ENCODE peak calls at places on chromosomes 12 and 14, in ten cellular contexts. M is GM23248, W is GM06990, F is dorsolateral prefrontal cortex, T is fibroblast of pulmonary artery, Q is activated B cell treated with CpG ODN at 0.5 μM for 24 hours, X is AG10803, L is adrenal gland, C is Caki2, K is HEK293T. U is an unnamed sample.

GRCh38 chr12:39912211-39912980 is 193.5 kb downstream of the SLC2A13 start:
- DNase-seq in M (no peak), W (no peak), F (no peak), T (no peak), Q (no peak), X (no peak), L (peak), C (no peak), K (no peak), U (no peak)

GRCh38 chr12:14138495-14138894 is 157.1 kb upstream of the GRIN2B start:
- DNase-seq in M (no peak), W (no peak), F (no peak), T (no peak), Q (no peak), X (no peak), L (no peak), C (no peak), K (peak), U (no peak)

GRCh38 chr14:59583755-59584154 is 7.1 kb upstream of the CCDC175 start:
- DNase-seq in M (peak), W (no peak), F (no peak), T (peak), Q (no peak), X (peak), L (no peak), C (no peak), K (peak), U (no peak)

GRCh38 chr14:50601405-50601804 is 41.5 kb downstream of the ATL1 start:
- DNase-seq in M (peak), W (no peak), F (no peak), T (peak), Q (no peak), X (peak), L (no peak), C (no peak), K (no peak), U (no peak)

GRCh38 chr14:71690478-71690877 is 241.8 kb upstream of the RGS6 start:
- DNase-seq in M (no peak), W (no peak), F (no peak), T (no peak), Q (no peak), X (no peak), L (no peak), C (no peak), K (no peak), U (no peak)

GRCh38 chr12:108646597-108647190 is 13.0 kb upstream of the SELPLG start:
- DNase-seq in M (peak), W (no peak), F (no peak), T (no peak), Q (no peak), X (no peak), L (peak), C (no peak), K (no peak), U (no peak)

GRCh38 chr12:117228239-117228638 is 38.0 kb upstream of the FBXO21 start:
- DNase-seq in M (peak), W (no peak), F (no peak), T (no peak), Q (no peak), X (no peak), L (no peak), C (peak), K (no peak), U (no peak)

GRCh38 chr12:65614259-65614658 is 210.0 kb upstream of the HMGA2 start:
- DNase-seq in M (no peak), W (no peak), F (no peak), T (no peak), Q (no peak), X (no peak), L (no peak), C (no peak), K (no peak), U (no peak)

GRCh38 chr12:84964048-84964447 is 51.4 kb upstream of the SLC6A15 start:
- DNase-seq in M (no peak), W (no peak), F (no peak), T (no peak), Q (no peak), X (no peak), L (no peak), C (no peak), K (no peak), U (no peak)

GRCh38 chr12:10214131-10214876 is 1.6 kb downstream of the GABARAPL1 start:
- DNase-seq in M (peak), W (no peak), F (no peak), T (peak), Q (no peak), X (peak), L (no peak), C (peak), K (peak), U (no peak)

U was measured in C1 segment of cervical spinal cord.